ENCODE peak calls at places on chromosomes 1 and 21, in four cellular contexts. O, H, G and I are unnamed samples.
A peak's percentile ranks its signal among the peaks of the same experiment; 100 is the strongest.

GRCh38 chr1:7574121-7575040 is 196.7 kb upstream of the VAMP3 start:
- DNase-seq in O (no peak), H (no peak), G (no peak), I (no peak)

GRCh38 chr1:237007147-237007881 is 3.1 kb upstream of the MT1HL1 start:
- DNase-seq in O (no peak), H (no peak), G (no peak), I (no peak)

GRCh38 chr1:71294178-71294577 is 213.3 kb upstream of the ZRANB2 start:
- DNase-seq in O (no peak), H (no peak), G (no peak), I (no peak)

GRCh38 chr1:19166066-19166465 is 44.0 kb downstream of the UBR4 start:
- DNase-seq in O (no peak), H (no peak), G (no peak), I (no peak)

GRCh38 chr1:22107126-22107525 is 35.8 kb downstream of the WNT4 start:
- DNase-seq in O (no peak), H (no peak), G (no peak), I (no peak)

GRCh38 chr21:37565530-37566223 is 199.1 kb downstream of the DYRK1A start:
- DNase-seq in O (no peak), H (no peak), G (no peak), I (no peak)

GRCh38 chr1:108554682-108555081 is 5.2 kb upstream of the EEIG2 start:
- DNase-seq in O (no peak), H (no peak), G (no peak), I (no peak)

GRCh38 chr1:174692313-174692712 is 244.5 kb downstream of the GPR52 start:
- DNase-seq in O (peak; percentile 18), H (no peak), G (no peak), I (no peak)

GRCh38 chr1:8873001-8873400 is 5.5 kb downstream of the ENO1 start:
- DNase-seq in O (peak; percentile 10), H (no peak), G (no peak), I (no peak)

GRCh38 chr1:85065550-85065949 is 17.2 kb upstream of the MCOLN3 start:
- DNase-seq in O (no peak), H (no peak), G (no peak), I (no peak)

GRCh38 chr1:203186446-203187305 is at the start of gene CHI3L1:
- DNase-seq in O (no peak), H (no peak), G (peak; percentile 97), I (no peak)

GRCh38 chr1:107394301-107394700 is 253.5 kb downstream of the NTNG1 start:
- DNase-seq in O (no peak), H (no peak), G (no peak), I (no peak)

GRCh38 chr1:23101101-23101827 is 67.4 kb downstream of the LUZP1 start:
- DNase-seq in O (no peak), H (no peak), G (no peak), I (no peak)

GRCh38 chr1:53446051-53446450 is 13.1 kb upstream of the DMRTB1 start:
- DNase-seq in O (no peak), H (no peak), G (no peak), I (no peak)

GRCh38 chr1:219085988-219086387 is 87.7 kb upstream of the LYPLAL1 start:
- DNase-seq in O (no peak), H (no peak), G (no peak), I (no peak)

GRCh38 chr1:200642481-200642880 is 21.9 kb upstream of the KIF14 start:
- DNase-seq in O (no peak), H (no peak), G (peak; percentile 68), I (no peak)

GRCh38 chr1:106791041-106791440 is 265.4 kb upstream of the PRMT6 start:
- DNase-seq in O (no peak), H (no peak), G (no peak), I (no peak)

GRCh38 chr1:53346007-53346813 is 18.3 kb upstream of the LRP8 start:
- DNase-seq in O (no peak), H (no peak), G (no peak), I (no peak)

GRCh38 chr21:31156662-31157061 is 118.4 kb upstream of the KRTAP19-8 start:
- DNase-seq in O (no peak), H (no peak), G (no peak), I (no peak)

GRCh38 chr1:119549719-119550141 is 42.7 kb downstream of the HSD3B1 start:
- DNase-seq in O (peak; percentile 26), H (no peak), G (peak; percentile 78), I (no peak)

GRCh38 chr1:154608522-154609294 is 722 bp upstream of the ADAR start:
- DNase-seq in O (peak; percentile 66), H (no peak), G (no peak), I (no peak)

GRCh38 chr1:154607748-154608521 is at the start of gene ADAR:
- DNase-seq in O (peak; percentile 70), H (peak; percentile 89), G (peak; percentile 98), I (peak; percentile 75)

GRCh38 chr1:154611150-154611865 is 3.3 kb upstream of the ADAR start:
- DNase-seq in O (no peak), H (no peak), G (no peak), I (no peak)

GRCh38 chr1:154607084-154607747 is 770 bp downstream of the ADAR start:
- DNase-seq in O (no peak), H (no peak), G (no peak), I (no peak)

DNA sequence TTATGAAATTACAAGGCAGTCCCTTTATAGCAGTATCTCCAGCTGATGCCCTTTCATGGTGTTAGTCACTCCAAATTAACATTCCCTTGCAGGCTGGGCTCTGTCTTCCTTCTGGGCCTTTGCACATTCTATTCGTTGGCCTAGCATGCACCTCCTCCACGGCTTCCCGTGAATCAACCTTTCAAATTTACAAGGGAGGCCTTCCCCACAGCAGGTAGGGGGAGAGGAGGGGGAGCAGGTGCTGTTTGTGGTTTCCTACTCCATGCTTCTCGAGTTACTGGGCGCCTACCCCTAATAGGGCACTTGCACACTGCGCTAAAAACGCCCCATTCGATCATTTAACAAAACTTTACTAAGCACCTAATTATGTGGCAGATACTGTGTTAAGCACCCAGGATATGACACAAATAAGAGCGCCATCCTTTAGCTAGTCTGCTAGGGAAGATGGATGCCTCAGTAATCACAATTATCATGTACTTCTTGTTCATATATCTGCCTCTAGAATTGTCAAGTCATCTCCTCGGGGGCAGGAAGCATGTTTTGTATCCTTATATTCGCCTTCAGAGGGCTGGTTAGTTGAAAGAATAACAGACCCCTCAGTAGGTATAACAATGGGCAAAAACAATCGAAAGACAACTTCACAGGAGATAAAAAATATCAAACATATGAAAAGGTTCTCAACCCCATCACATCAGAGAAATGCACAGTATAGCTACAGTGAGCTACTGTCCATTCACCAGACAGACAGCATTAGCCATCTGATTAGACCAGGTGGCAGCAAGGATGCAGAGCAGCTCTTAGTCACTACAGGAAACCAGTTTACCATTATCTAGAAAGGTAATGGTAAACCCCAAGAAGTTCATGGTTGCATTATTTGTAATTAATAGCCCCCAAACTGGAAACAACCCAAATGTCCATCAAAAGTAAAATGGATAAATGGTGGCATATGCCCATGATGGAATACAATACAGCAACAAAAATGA is 1.7 kb upstream of the ADAR start:
- DNase-seq in O (no peak), H (no peak), G (no peak), I (no peak)
- TF ChIP-seq SPI1 in O (no peak), H (no peak), G (no peak), I (no peak)

GRCh38 chr1:41515778-41516167 is 31.3 kb upstream of the EDN2 start:
- DNase-seq in O (no peak), H (no peak), G (no peak), I (no peak)

GRCh38 chr1:41517039-41517438 is 32.6 kb upstream of the EDN2 start:
- DNase-seq in O (no peak), H (no peak), G (no peak), I (no peak)

GRCh38 chr1:41514381-41514780 is 29.9 kb upstream of the EDN2 start:
- DNase-seq in O (no peak), H (no peak), G (no peak), I (no peak)

GRCh38 chr1:41515131-41515678 is 30.7 kb upstream of the EDN2 start:
- DNase-seq in O (no peak), H (no peak), G (no peak), I (no peak)

GRCh38 chr1:41516168-41516961 is 31.9 kb upstream of the EDN2 start:
- DNase-seq in O (peak; percentile 98), H (no peak), G (peak; percentile 68), I (peak; percentile 97)
- TF ChIP-seq POLR2AphosphoS5 in O (no peak), H (no peak), G (no peak), I (no peak)

GRCh38 chr21:35672313-35672712 is 388.0 kb downstream of the SETD4 start:
- DNase-seq in O (no peak), H (no peak), G (no peak), I (no peak)
- TF ChIP-seq SPI1 in O (no peak), H (no peak), G (no peak), I (no peak)

DNA sequence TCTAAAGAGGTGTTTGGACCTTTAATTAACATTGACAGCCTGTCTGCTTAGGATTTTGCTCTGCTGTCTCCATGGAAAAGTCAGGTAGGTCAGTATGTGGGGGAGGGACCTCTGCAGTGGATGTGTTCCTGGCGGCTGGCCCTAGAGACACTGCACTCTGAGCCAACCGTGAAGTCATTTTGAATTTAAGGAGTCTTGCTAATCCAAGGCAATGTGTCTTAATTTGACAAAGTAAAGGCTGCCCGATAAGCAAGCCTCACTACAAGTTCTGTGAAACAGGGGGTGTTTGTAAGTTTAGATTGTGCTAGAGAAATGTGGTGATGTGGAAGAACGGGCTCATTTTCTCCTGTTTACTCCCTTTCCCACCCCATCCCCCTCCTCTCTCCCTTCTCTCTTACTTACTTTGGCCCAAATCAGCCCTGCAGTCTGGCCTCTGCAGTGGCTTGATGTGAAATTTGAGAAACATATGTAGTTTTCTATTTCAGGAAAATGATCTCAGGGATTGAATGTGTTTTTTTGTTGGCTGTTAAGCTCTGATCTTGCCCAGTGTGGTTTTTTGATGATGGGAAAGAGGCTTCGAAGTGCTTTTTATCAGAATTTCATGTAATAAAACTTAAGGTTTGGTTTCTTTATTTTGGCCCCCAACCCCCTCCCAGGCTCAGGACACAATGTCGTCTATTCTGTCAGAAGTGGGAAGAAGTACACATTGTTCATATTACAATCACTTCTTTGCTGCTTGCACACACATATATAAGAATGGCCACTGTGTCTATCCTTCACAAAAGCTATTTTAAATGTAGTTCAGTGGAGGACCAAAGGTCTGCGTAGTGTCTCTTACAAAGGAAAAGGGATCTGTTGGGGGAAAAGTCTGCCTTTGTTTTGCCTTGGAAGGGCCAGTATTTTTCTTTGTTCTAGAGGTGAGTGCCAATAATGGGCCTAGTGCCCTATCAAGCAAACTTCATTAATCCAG is 96.6 kb downstream of the FGGY start:
- DNase-seq in O (peak; percentile 14), H (no peak), G (no peak), I (no peak)
- TF ChIP-seq POLR2AphosphoS5 in O (no peak), H (no peak), G (no peak), I (no peak)

DNA sequence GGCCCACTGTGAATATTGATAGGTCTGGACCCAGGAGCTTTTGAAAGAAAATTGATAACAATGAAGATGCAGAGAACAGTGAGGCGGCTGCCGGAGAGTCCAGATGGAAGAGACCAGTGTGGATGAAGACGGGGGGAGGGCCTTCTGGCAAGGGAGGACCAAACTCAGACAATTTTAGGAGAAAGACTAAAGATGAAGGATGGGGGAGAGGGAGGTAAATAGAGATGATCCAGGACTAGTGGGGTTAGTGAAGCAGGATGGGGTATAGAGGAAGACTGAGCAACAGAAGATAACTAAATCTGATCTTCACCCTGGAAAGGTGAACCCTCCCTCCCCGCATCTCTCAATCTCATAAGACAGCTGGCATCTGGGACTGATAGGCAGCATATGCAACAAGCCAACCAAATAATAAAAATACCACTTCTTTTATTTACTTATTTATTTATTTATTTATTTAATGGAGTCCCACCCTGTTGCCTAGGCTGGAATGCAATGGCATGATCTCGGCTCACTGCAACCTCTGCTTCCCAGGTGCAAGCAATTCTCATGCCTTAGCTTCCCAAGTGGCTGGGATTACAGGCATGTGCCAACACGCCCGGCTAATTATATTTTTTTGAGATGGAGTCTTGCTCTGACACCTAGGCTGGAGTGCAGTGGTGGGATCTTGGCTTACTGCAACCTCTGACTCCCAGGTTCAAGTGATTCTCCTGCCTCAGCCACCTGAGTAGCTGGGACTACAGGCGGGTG is 10.5 kb downstream of the EIF3I start:
- DNase-seq in O (no peak), H (no peak), G (no peak), I (no peak)
- TF ChIP-seq SPI1 in O (no peak), H (no peak), G (no peak), I (no peak)